ENCODE peak calls at places on chromosomes 4 and X, in nine cellular contexts. O, Y, N, Z, E, F, Q, R and D are unnamed samples.
A peak's percentile ranks its signal among the peaks of the same experiment; 100 is the strongest.

GRCh38 chr4:177557416-177557815 is 115.2 kb upstream of the AGA start:
- DNase-seq in O (no peak), Y (no peak), N (no peak), Z (no peak), E (no peak), F (no peak), Q (no peak), R (no peak), D (no peak)

GRCh38 chr4:38855466-38855865 is 1.2 kb downstream of the TLR6 start:
- DNase-seq in O (no peak), Y (no peak), N (no peak), Z (no peak), E (no peak), F (no peak), Q (no peak), R (no peak), D (no peak)

GRCh38 chr4:915595-915994 is 16.5 kb downstream of the GAK start:
- DNase-seq in O (no peak), Y (peak; percentile 32), N (peak; percentile 61), Z (peak; percentile 25), E (no peak), F (no peak), Q (no peak), R (no peak), D (no peak)

GRCh38 chrX:10199212-10199611 is 42.4 kb downstream of the CLCN4 start:
- DNase-seq in O (no peak), Y (no peak), N (no peak), Z (peak; percentile 2), E (no peak), F (peak; percentile 41), Q (no peak), R (peak; percentile 65), D (no peak)

GRCh38 chr4:79862842-79863241 is 210.2 kb downstream of the ANTXR2 start:
- DNase-seq in O (no peak), Y (no peak), N (no peak), Z (no peak), E (no peak), F (no peak), Q (no peak), R (no peak), D (no peak)

GRCh38 chr4:186946682-186947294 is 223.1 kb upstream of the FAT1 start:
- DNase-seq in O (no peak), Y (peak; percentile 40), N (peak; percentile 86), Z (no peak), E (no peak), F (peak; percentile 37), Q (no peak), R (no peak), D (no peak)

GRCh38 chr4:61922766-61923165 is 722.6 kb downstream of the ADGRL3 start:
- DNase-seq in O (no peak), Y (no peak), N (no peak), Z (no peak), E (no peak), F (no peak), Q (no peak), R (no peak), D (no peak)

GRCh38 chr4:3285558-3286334 is 7.1 kb upstream of the RGS12 start:
- DNase-seq in O (no peak), Y (no peak), N (no peak), Z (no peak), E (no peak), F (peak; percentile 72), Q (peak; percentile 55), R (peak; percentile 72), D (no peak)

GRCh38 chr4:7725951-7726350 is 213.7 kb downstream of the AFAP1 start:
- DNase-seq in O (no peak), Y (no peak), N (no peak), Z (no peak), E (no peak), F (peak; percentile 36), Q (no peak), R (no peak), D (no peak)

GRCh38 chr4:41204400-41204978 is 9.9 kb downstream of the APBB2 start:
- DNase-seq in O (no peak), Y (peak; percentile 80), N (no peak), Z (no peak), E (no peak), F (peak; percentile 88), Q (no peak), R (peak; percentile 61), D (no peak)

GRCh38 chr4:105686571-105686970 is 21.9 kb downstream of the INTS12 start:
- DNase-seq in O (no peak), Y (no peak), N (no peak), Z (no peak), E (no peak), F (no peak), Q (no peak), R (no peak), D (no peak)

GRCh38 chr4:16969696-16970135 is 71.3 kb upstream of the LDB2 start:
- DNase-seq in O (no peak), Y (peak; percentile 42), N (no peak), Z (no peak), E (no peak), F (peak; percentile 64), Q (no peak), R (peak; percentile 61), D (no peak)

GRCh38 chr4:2742823-2743517 is 13.2 kb downstream of the TNIP2 start:
- DNase-seq in O (no peak), Y (no peak), N (no peak), Z (no peak), E (no peak), F (no peak), Q (no peak), R (no peak), D (no peak)

GRCh38 chrX:30824275-30824674 is 64.8 kb downstream of the TAB3 start:
- DNase-seq in O (no peak), Y (no peak), N (no peak), Z (no peak), E (no peak), F (no peak), Q (no peak), R (no peak), D (no peak)

GRCh38 chr4:5638316-5638715 is 70.0 kb downstream of the EVC2 start:
- DNase-seq in O (no peak), Y (peak; percentile 81), N (no peak), Z (no peak), E (no peak), F (peak; percentile 97), Q (no peak), R (no peak), D (no peak)

GRCh38 chr4:8932884-8933283 is 61.2 kb upstream of the HMX1 start:
- DNase-seq in O (no peak), Y (no peak), N (no peak), Z (no peak), E (no peak), F (no peak), Q (no peak), R (no peak), D (no peak)

GRCh38 chr4:5371415-5372190 is 320.3 kb downstream of the STK32B start:
- DNase-seq in O (no peak), Y (peak; percentile 65), N (no peak), Z (no peak), E (no peak), F (peak; percentile 61), Q (no peak), R (no peak), D (no peak)

GRCh38 chr4:139789096-139789495 is 123.5 kb downstream of the MGST2 start:
- DNase-seq in O (no peak), Y (no peak), N (no peak), Z (no peak), E (no peak), F (no peak), Q (no peak), R (no peak), D (no peak)

GRCh38 chr4:55312491-55313101 is 33.4 kb upstream of the SRD5A3 start:
- DNase-seq in O (no peak), Y (peak; percentile 56), N (peak; percentile 63), Z (peak; percentile 55), E (peak; percentile 3), F (peak; percentile 49), Q (no peak), R (no peak), D (no peak)

GRCh38 chr4:158826882-158827281 is 58.1 kb downstream of the FNIP2 start:
- DNase-seq in O (no peak), Y (no peak), N (no peak), Z (no peak), E (no peak), F (peak; percentile 44), Q (no peak), R (no peak), D (no peak)

GRCh38 chr4:121278811-121279368 is 101.9 kb downstream of the QRFPR start:
- DNase-seq in O (no peak), Y (peak; percentile 34), N (no peak), Z (no peak), E (no peak), F (peak; percentile 87), Q (no peak), R (no peak), D (no peak)

GRCh38 chr4:3123201-3123671 is 48.8 kb downstream of the HTT start:
- DNase-seq in O (no peak), Y (peak; percentile 37), N (no peak), Z (no peak), E (no peak), F (no peak), Q (no peak), R (no peak), D (no peak)

GRCh38 chrX:39821011-39821708 is 276.6 kb downstream of the BCOR start:
- DNase-seq in O (no peak), Y (no peak), N (peak; percentile 87), Z (peak; percentile 37), E (no peak), F (peak; percentile 42), Q (no peak), R (peak; percentile 57), D (no peak)

GRCh38 chr4:102564399-102564921 is 63.3 kb downstream of the NFKB1 start:
- DNase-seq in O (peak; percentile 23), Y (peak; percentile 67), N (no peak), Z (peak; percentile 71), E (no peak), F (peak; percentile 82), Q (peak; percentile 37), R (no peak), D (no peak)

GRCh38 chrX:52271212-52271611 is 86.5 kb downstream of the MAGED4 start:
- DNase-seq in O (no peak), Y (no peak), N (peak; percentile 69), Z (peak; percentile 8), E (no peak), F (no peak), Q (no peak), R (no peak), D (no peak)

GRCh38 chr4:169410839-169411770 is 140.3 kb upstream of the SH3RF1 start:
- DNase-seq in O (peak; percentile 32), Y (peak; percentile 91), N (peak; percentile 61), Z (peak; percentile 84), E (peak; percentile 21), F (peak; percentile 75), Q (no peak), R (no peak), D (no peak)

GRCh38 chr4:3261411-3262207 is 12.7 kb downstream of the MSANTD1 start:
- DNase-seq in O (no peak), Y (no peak), N (no peak), Z (no peak), E (no peak), F (no peak), Q (no peak), R (no peak), D (no peak)

GRCh38 chr4:25088342-25088952 is 57.7 kb upstream of the LGI2 start:
- DNase-seq in O (no peak), Y (peak; percentile 17), N (no peak), Z (peak; percentile 21), E (no peak), F (peak; percentile 40), Q (no peak), R (no peak), D (no peak)